ENCODE peak calls at places on chromosomes 6 and 20, in seven cellular contexts. One of them, this sample, is unnamed.
A peak's percentile ranks its signal among the peaks of the same experiment; 100 is the strongest.

GRCh38 chr6:120056085-120056484 is 706.5 kb upstream of the MAN1A1 start:
- DNase-seq in OCI-LY7: peak; percentile 36
- DNase-seq in AG04450: no peak
- DNase-seq in HCT116: no peak
- DNase-seq in CD8-positive, alpha-beta T cell: no peak
- DNase-seq in IMR-90: no peak
- DNase-seq in A549: peak; percentile 2
- DNase-seq in this sample: no peak

GRCh38 chr6:44593539-44593944 is 206.0 kb downstream of the CDC5L start:
- DNase-seq in OCI-LY7: peak; percentile 73
- DNase-seq in AG04450: peak; percentile 26
- DNase-seq in HCT116: peak; percentile 54
- DNase-seq in CD8-positive, alpha-beta T cell: peak; percentile 25
- DNase-seq in IMR-90: peak; percentile 58
- DNase-seq in A549: peak; percentile 48
- DNase-seq in this sample: peak; percentile 83

GRCh38 chr6:158328446-158328845 is 16.2 kb downstream of the TULP4 start:
- DNase-seq in OCI-LY7: no peak
- DNase-seq in AG04450: no peak
- DNase-seq in HCT116: no peak
- DNase-seq in CD8-positive, alpha-beta T cell: no peak
- DNase-seq in IMR-90: no peak
- DNase-seq in A549: no peak
- DNase-seq in this sample: no peak

GRCh38 chr20:53660078-53660909 is 66.7 kb upstream of the ZNF217 start:
- DNase-seq in OCI-LY7: peak; percentile 41
- DNase-seq in AG04450: no peak
- DNase-seq in HCT116: no peak
- DNase-seq in CD8-positive, alpha-beta T cell: no peak
- DNase-seq in IMR-90: peak; percentile 17
- DNase-seq in A549: no peak
- DNase-seq in this sample: peak; percentile 48

GRCh38 chr6:37433657-37434271 is 743 bp downstream of the CMTR1 start:
- DNase-seq in OCI-LY7: peak; percentile 53
- DNase-seq in AG04450: no peak
- DNase-seq in HCT116: no peak
- DNase-seq in CD8-positive, alpha-beta T cell: no peak
- DNase-seq in IMR-90: peak; percentile 12
- DNase-seq in A549: peak; percentile 9
- DNase-seq in this sample: peak; percentile 21

GRCh38 chr6:53043626-53044025 is 21.6 kb upstream of the FBXO9 start:
- DNase-seq in OCI-LY7: no peak
- DNase-seq in AG04450: no peak
- DNase-seq in HCT116: no peak
- DNase-seq in CD8-positive, alpha-beta T cell: no peak
- DNase-seq in IMR-90: peak; percentile 46
- DNase-seq in A549: no peak
- DNase-seq in this sample: no peak

GRCh38 chr6:124795879-124796838 is 166.1 kb upstream of the RNF217 start:
- DNase-seq in OCI-LY7: peak; percentile 43
- DNase-seq in AG04450: no peak
- DNase-seq in HCT116: no peak
- DNase-seq in CD8-positive, alpha-beta T cell: no peak
- DNase-seq in IMR-90: peak; percentile 1
- DNase-seq in A549: peak; percentile 4
- DNase-seq in this sample: peak; percentile 18

GRCh38 chr20:39280875-39281274 is 318.7 kb downstream of the DHX35 start:
- DNase-seq in OCI-LY7: no peak
- DNase-seq in AG04450: no peak
- DNase-seq in HCT116: no peak
- DNase-seq in CD8-positive, alpha-beta T cell: no peak
- DNase-seq in IMR-90: no peak
- DNase-seq in A549: no peak
- DNase-seq in this sample: no peak

GRCh38 chr6:115570326-115570725 is 490.4 kb downstream of the FRK start:
- DNase-seq in OCI-LY7: no peak
- DNase-seq in AG04450: peak; percentile 13
- DNase-seq in HCT116: no peak
- DNase-seq in CD8-positive, alpha-beta T cell: no peak
- DNase-seq in IMR-90: peak; percentile 59
- DNase-seq in A549: no peak
- DNase-seq in this sample: no peak

GRCh38 chr6:154528286-154528915 is 17.9 kb upstream of the CNKSR3 start:
- DNase-seq in OCI-LY7: no peak
- DNase-seq in AG04450: no peak
- DNase-seq in HCT116: no peak
- DNase-seq in CD8-positive, alpha-beta T cell: no peak
- DNase-seq in IMR-90: no peak
- DNase-seq in A549: no peak
- DNase-seq in this sample: no peak

GRCh38 chr20:54257090-54257816 is 49.4 kb downstream of the PFDN4 start:
- DNase-seq in OCI-LY7: no peak
- DNase-seq in AG04450: peak; percentile 89
- DNase-seq in HCT116: peak; percentile 18
- DNase-seq in CD8-positive, alpha-beta T cell: no peak
- DNase-seq in IMR-90: peak; percentile 96
- DNase-seq in A549: no peak
- DNase-seq in this sample: no peak

GRCh38 chr6:125232466-125232865 is 69.3 kb downstream of the HDDC2 start:
- DNase-seq in OCI-LY7: no peak
- DNase-seq in AG04450: no peak
- DNase-seq in HCT116: no peak
- DNase-seq in CD8-positive, alpha-beta T cell: no peak
- DNase-seq in IMR-90: peak; percentile 13
- DNase-seq in A549: no peak
- DNase-seq in this sample: peak; percentile 14

GRCh38 chr6:130500693-130501092 is 134.9 kb downstream of the TMEM200A start:
- DNase-seq in OCI-LY7: no peak
- DNase-seq in AG04450: peak; percentile 37
- DNase-seq in HCT116: no peak
- DNase-seq in CD8-positive, alpha-beta T cell: no peak
- DNase-seq in IMR-90: peak; percentile 77
- DNase-seq in A549: no peak
- DNase-seq in this sample: no peak

GRCh38 chr6:53790886-53791285 is 3.9 kb upstream of the LRRC1 start:
- DNase-seq in OCI-LY7: no peak
- DNase-seq in AG04450: peak; percentile 24
- DNase-seq in HCT116: no peak
- DNase-seq in CD8-positive, alpha-beta T cell: no peak
- DNase-seq in IMR-90: peak; percentile 41
- DNase-seq in A549: no peak
- DNase-seq in this sample: no peak

GRCh38 chr6:56278186-56278585 is 30.8 kb upstream of the COL21A1 start:
- DNase-seq in OCI-LY7: no peak
- DNase-seq in AG04450: no peak
- DNase-seq in HCT116: no peak
- DNase-seq in CD8-positive, alpha-beta T cell: no peak
- DNase-seq in IMR-90: no peak
- DNase-seq in A549: peak; percentile 49
- DNase-seq in this sample: no peak

GRCh38 chr6:47634210-47635047 is 64.0 kb upstream of the ADGRF4 start:
- DNase-seq in OCI-LY7: no peak
- DNase-seq in AG04450: no peak
- DNase-seq in HCT116: no peak
- DNase-seq in CD8-positive, alpha-beta T cell: no peak
- DNase-seq in IMR-90: no peak
- DNase-seq in A549: no peak
- DNase-seq in this sample: no peak

GRCh38 chr6:31687860-31688693 is 7.2 kb upstream of the LY6G5C start:
- DNase-seq in OCI-LY7: no peak
- DNase-seq in AG04450: no peak
- DNase-seq in HCT116: no peak
- DNase-seq in CD8-positive, alpha-beta T cell: no peak
- DNase-seq in IMR-90: no peak
- DNase-seq in A549: no peak
- DNase-seq in this sample: no peak

GRCh38 chr6:4901256-4902061 is 102.4 kb downstream of the RPP40 start:
- DNase-seq in OCI-LY7: peak; percentile 8
- DNase-seq in AG04450: no peak
- DNase-seq in HCT116: no peak
- DNase-seq in CD8-positive, alpha-beta T cell: no peak
- DNase-seq in IMR-90: no peak
- DNase-seq in A549: no peak
- DNase-seq in this sample: no peak

GRCh38 chr20:19074828-19075516 is 137.5 kb upstream of the SLC24A3 start:
- DNase-seq in OCI-LY7: no peak
- DNase-seq in AG04450: no peak
- DNase-seq in HCT116: no peak
- DNase-seq in CD8-positive, alpha-beta T cell: no peak
- DNase-seq in IMR-90: no peak
- DNase-seq in A549: no peak
- DNase-seq in this sample: no peak

GRCh38 chr20:63230800-63231268 is 4.9 kb upstream of the BIRC7 start:
- DNase-seq in OCI-LY7: no peak
- DNase-seq in AG04450: no peak
- DNase-seq in HCT116: no peak
- DNase-seq in CD8-positive, alpha-beta T cell: no peak
- DNase-seq in IMR-90: peak; percentile 60
- DNase-seq in A549: peak; percentile 56
- DNase-seq in this sample: peak; percentile 83

DNA sequence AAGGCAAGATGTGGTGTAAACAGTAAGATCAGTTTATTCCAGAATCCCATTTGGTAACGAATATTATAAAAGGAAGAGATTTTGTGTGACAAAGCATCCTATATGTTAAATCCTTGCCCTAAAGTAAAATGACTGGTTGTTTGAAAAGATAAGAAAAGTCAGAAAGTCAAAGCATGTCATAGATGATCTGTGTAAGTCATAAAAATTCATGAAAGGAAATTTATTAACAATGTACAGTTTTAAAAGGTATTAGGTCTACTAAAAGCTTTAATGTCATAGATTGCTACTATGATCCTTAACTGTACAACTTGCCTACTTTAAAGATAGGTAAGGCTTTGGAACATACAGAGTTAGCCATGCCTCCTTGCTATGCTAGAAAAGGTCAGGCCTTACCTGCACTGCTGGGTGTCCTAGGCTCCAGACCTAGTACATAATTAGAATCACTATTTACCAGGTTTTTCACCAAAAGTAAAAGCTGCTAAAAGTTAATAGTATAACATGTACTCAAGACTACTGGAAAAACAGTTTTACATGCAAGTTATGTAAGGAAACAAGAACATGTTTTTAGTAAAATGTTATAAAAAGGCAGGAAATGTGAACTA is 1090.1 kb upstream of the ADGRB3 start:
- DNase-seq in OCI-LY7: peak; percentile 31
- DNase-seq in AG04450: no peak
- DNase-seq in HCT116: no peak
- DNase-seq in CD8-positive, alpha-beta T cell: no peak
- DNase-seq in IMR-90: no peak
- DNase-seq in A549: no peak
- DNase-seq in this sample: no peak
- H3K9me3 ChIP-seq in OCI-LY7: peaks cover 23% of the 10 kb centered on the region
- H3K9me3 ChIP-seq in AG04450: peaks cover 8% of the 10 kb centered on the region
- H3K9me3 ChIP-seq in HCT116: peaks cover 17% of the 10 kb centered on the region
- H3K9me3 ChIP-seq in CD8-positive, alpha-beta T cell: no peaks in the 10 kb centered on the region
- H3K9me3 ChIP-seq in IMR-90: peaks cover 6% of the 10 kb centered on the region
- H3K9me3 ChIP-seq in A549: no peaks in the 10 kb centered on the region
- H3K9me3 ChIP-seq in this sample: no peaks in the 10 kb centered on the region

DNA sequence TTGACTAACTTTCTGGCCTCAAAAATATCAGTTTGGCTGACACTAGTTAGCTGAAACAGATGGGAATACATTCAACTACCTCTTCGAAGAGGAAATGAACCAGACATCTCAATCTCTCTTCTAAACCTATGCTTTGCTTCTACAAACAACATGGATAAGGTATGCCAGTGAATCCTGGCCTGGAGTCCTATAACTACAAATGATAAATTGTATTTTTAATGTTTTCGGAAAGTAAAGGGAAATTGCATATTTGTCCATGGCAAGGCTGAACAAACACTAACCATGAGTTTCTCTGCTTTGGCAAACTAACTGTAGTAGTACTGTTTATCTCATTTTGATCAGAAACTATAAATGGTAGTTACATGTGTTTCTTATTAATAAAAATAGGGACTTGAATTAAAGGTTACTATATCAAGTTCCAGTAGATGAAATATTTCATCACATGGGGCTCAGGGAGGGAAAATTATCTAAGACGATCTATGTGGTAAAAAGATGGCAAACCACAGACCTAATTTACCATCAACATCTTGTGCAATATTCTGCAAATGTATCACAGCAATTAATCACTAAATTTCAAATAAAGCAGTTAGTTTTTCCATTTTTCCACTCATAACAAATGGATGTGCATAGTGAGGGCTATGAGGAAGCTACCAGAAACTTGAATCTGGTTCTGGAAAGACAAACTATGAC is 76.8 kb downstream of the COL12A1 start:
- DNase-seq in OCI-LY7: no peak
- DNase-seq in AG04450: no peak
- DNase-seq in HCT116: no peak
- DNase-seq in CD8-positive, alpha-beta T cell: no peak
- DNase-seq in IMR-90: no peak
- DNase-seq in A549: no peak
- DNase-seq in this sample: no peak
- H3K9me3 ChIP-seq in OCI-LY7: no peaks in the 10 kb centered on the region
- H3K9me3 ChIP-seq in AG04450: no peaks in the 10 kb centered on the region
- H3K9me3 ChIP-seq in HCT116: no peaks in the 10 kb centered on the region
- H3K9me3 ChIP-seq in CD8-positive, alpha-beta T cell: no peaks in the 10 kb centered on the region
- H3K9me3 ChIP-seq in IMR-90: no peaks in the 10 kb centered on the region
- H3K9me3 ChIP-seq in A549: no peaks in the 10 kb centered on the region
- H3K9me3 ChIP-seq in this sample: no peaks in the 10 kb centered on the region

DNA sequence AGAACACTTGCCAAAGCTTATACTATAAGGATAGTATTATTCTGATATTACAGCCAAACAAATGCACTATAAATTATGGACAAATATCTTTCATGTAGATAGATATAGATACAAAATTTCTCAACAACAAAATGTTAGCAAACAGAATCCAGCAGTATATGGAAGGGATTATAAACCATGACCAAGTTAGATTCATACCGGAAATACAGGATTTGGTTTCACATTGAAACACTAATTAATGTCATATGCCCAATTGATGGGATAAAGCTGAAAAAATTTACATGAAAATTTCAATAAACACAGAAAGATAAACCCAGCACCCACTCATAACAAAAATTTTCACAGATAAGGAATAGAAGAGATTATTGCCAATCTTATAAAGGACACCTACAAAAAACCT is 770.3 kb upstream of the SLC35B3 start:
- DNase-seq in OCI-LY7: no peak
- DNase-seq in AG04450: no peak
- DNase-seq in HCT116: no peak
- DNase-seq in CD8-positive, alpha-beta T cell: no peak
- DNase-seq in IMR-90: no peak
- DNase-seq in A549: no peak
- DNase-seq in this sample: no peak
- H3K9me3 ChIP-seq in OCI-LY7: no peaks in the 10 kb centered on the region
- H3K9me3 ChIP-seq in AG04450: no peaks in the 10 kb centered on the region
- H3K9me3 ChIP-seq in HCT116: no peaks in the 10 kb centered on the region
- H3K9me3 ChIP-seq in CD8-positive, alpha-beta T cell: no peaks in the 10 kb centered on the region
- H3K9me3 ChIP-seq in IMR-90: no peaks in the 10 kb centered on the region
- H3K9me3 ChIP-seq in A549: no peaks in the 10 kb centered on the region
- H3K9me3 ChIP-seq in this sample: no peaks in the 10 kb centered on the region

DNA sequence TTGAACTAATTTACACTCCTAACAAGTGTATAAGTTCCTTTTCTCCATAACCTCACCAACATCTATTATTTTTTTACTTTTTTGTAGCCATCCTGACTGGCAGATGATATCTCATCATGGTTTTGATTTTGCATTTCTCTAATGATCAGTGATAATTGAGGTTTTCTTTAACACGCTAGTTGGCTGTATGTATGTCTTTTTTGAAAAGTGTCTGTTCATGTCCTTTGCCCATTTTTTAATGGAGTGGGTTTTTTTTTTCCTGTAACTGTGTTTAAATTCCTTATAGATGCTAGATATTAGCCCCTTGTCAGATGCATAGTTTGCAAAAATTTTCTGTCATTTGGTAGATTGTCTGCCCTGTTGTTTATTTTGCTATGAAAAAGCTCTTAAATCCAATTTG is 39.6 kb upstream of the TRIM39 start:
- DNase-seq in OCI-LY7: no peak
- DNase-seq in AG04450: no peak
- DNase-seq in HCT116: no peak
- DNase-seq in CD8-positive, alpha-beta T cell: no peak
- DNase-seq in IMR-90: no peak
- DNase-seq in A549: no peak
- DNase-seq in this sample: no peak
- H3K9me3 ChIP-seq in OCI-LY7: peaks cover 34% of the 10 kb centered on the region
- H3K9me3 ChIP-seq in AG04450: peaks cover 27% of the 10 kb centered on the region
- H3K9me3 ChIP-seq in HCT116: peaks cover 17% of the 10 kb centered on the region
- H3K9me3 ChIP-seq in CD8-positive, alpha-beta T cell: peaks cover 9% of the 10 kb centered on the region
- H3K9me3 ChIP-seq in IMR-90: peaks cover 33% of the 10 kb centered on the region
- H3K9me3 ChIP-seq in A549: peaks cover 67% of the 10 kb centered on the region
- H3K9me3 ChIP-seq in this sample: no peaks in the 10 kb centered on the region